ENCODE peak calls at places on chromosomes 16 and 17, in four cellular contexts. G is HepG2, M is H1, V is K562. P is an unnamed sample.

GRCh38 chr17:32341141-32341856 is 674 bp downstream of the C17orf75 start:
- DNase-seq in M (no peak), G (peak), V (peak), P (no peak)

GRCh38 chr16:75620326-75621169 is 2.5 kb downstream of the ADAT1 start:
- DNase-seq in V (peak), M (no peak), G (no peak), P (no peak)

GRCh38 chr17:2120550-2121335 is 65.8 kb downstream of the HIC1 start:
- DNase-seq in G (no peak), M (no peak), V (no peak), P (no peak)

GRCh38 chr16:69405326-69405725 is 19.1 kb upstream of the CYB5B start:
- DNase-seq in M (no peak), G (no peak), V (no peak), P (no peak)

GRCh38 chr17:13355054-13355453 is 246.7 kb downstream of the HS3ST3A1 start:
- DNase-seq in M (no peak), G (no peak), V (no peak), P (no peak)

GRCh38 chr17:77299256-77300015 is 158.7 kb downstream of the SEC14L1 start:
- DNase-seq in V (no peak), M (no peak), G (peak), P (no peak)

GRCh38 chr16:20750558-20750957 is 8.9 kb upstream of the THUMPD1 start:
- DNase-seq in M (no peak), V (no peak), G (no peak), P (no peak)

GRCh38 chr17:65434251-65434650 is 127.2 kb downstream of the AXIN2 start:
- DNase-seq in V (no peak), G (no peak), M (no peak), P (no peak)

GRCh38 chr17:50048146-50048720 is 7.7 kb upstream of the ITGA3 start:
- DNase-seq in G (no peak), V (no peak), M (no peak), P (no peak)

GRCh38 chr17:50048988-50049387 is 6.9 kb upstream of the ITGA3 start:
- DNase-seq in V (no peak), M (no peak), G (no peak), P (no peak)

GRCh38 chr17:50046667-50047066 is 9.2 kb upstream of the ITGA3 start:
- DNase-seq in G (no peak), V (no peak), M (no peak), P (no peak)

GRCh38 chr17:50047083-50047482 is 8.8 kb upstream of the ITGA3 start:
- DNase-seq in V (no peak), M (no peak), G (no peak), P (no peak)

GRCh38 chr17:50047488-50048126 is 8.3 kb upstream of the ITGA3 start:
- DNase-seq in G (no peak), V (no peak), M (no peak), P (no peak)
- TF ChIP-seq POLR2AphosphoS5 in G (no peak), V (no peak), M (no peak), P (no peak)

GRCh38 chr17:1109606-1110523 is 69.9 kb downstream of the ABR start:
- DNase-seq in G (peak), M (no peak), V (no peak), P (no peak)
- TF ChIP-seq ATF2 in G (no peak), M (no peak), V (no peak), P (no peak)

GRCh38 chr17:45756266-45756989 is 27.7 kb upstream of the CRHR1 start:
- DNase-seq in M (no peak), G (no peak), V (no peak), P (no peak)
- TF ChIP-seq POLR2AphosphoS5 in M (no peak), G (no peak), V (no peak), P (no peak)

DNA sequence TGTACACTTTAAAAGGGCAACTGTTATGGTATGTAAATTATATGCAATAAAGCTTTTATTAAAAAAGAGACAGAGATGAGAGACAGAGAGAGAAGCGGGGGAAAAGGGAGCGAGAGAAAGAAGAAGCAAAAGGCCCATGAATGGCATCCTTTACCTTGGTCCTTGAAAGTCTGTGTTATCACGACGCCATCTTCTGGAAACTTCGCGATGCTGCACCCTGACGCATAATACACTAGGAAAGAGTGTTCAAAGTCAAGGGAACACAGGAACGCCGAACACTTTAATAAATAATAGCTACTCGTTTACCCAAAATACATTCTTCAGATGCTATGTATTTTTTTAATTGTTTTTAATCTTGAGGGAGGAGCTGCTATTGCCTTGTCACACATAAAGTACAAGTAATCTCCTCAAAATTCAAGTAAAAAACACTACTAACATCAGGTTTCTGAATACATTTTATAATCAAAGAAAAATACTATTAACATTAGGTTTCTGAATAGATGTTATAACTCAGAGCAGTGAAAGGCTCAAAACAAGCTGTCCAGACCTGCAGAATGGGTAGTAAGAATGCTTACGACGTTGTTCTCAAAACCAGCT is 23.0 kb upstream of the SLC38A8 start:
- DNase-seq in G (peak), M (no peak), V (peak), P (no peak)
- TF ChIP-seq ATF2 in G (no peak), M (no peak), V (no peak), P (no peak)